ENCODE peak calls at places on chromosomes 2 and 18, in five cellular contexts. One of them, this sample, is unnamed. For H3K4me1, the result is how much of the 10 kb centered on the place peaks cover.

GRCh38 chr18:62697636-62698035 is 17.7 kb upstream of the PHLPP1 start:
- DNase-seq in tibial artery: no peak
- DNase-seq in esophagus muscularis mucosa: no peak
- DNase-seq in heart left ventricle: no peak
- DNase-seq in uterus: no peak
- DNase-seq in this sample: no peak

GRCh38 chr2:1047485-1047884 is 96.8 kb downstream of the SNTG2 start:
- DNase-seq in tibial artery: no peak
- DNase-seq in esophagus muscularis mucosa: no peak
- DNase-seq in heart left ventricle: no peak
- DNase-seq in uterus: no peak
- DNase-seq in this sample: no peak

GRCh38 chr2:20525041-20526035 is 78.5 kb downstream of the RHOB start:
- DNase-seq in tibial artery: peak
- DNase-seq in esophagus muscularis mucosa: no peak
- DNase-seq in heart left ventricle: peak
- DNase-seq in uterus: peak
- DNase-seq in this sample: peak

GRCh38 chr2:207492461-207492860 is 37.3 kb upstream of the CREB1 start:
- DNase-seq in tibial artery: no peak
- DNase-seq in esophagus muscularis mucosa: peak
- DNase-seq in heart left ventricle: no peak
- DNase-seq in uterus: no peak
- DNase-seq in this sample: no peak

GRCh38 chr18:21164746-21165145 is 53.1 kb upstream of the ROCK1 start:
- DNase-seq in tibial artery: no peak
- DNase-seq in esophagus muscularis mucosa: no peak
- DNase-seq in heart left ventricle: no peak
- DNase-seq in uterus: no peak
- DNase-seq in this sample: no peak

GRCh38 chr2:68287580-68288441 is 31.9 kb downstream of the CNRIP1 start:
- DNase-seq in tibial artery: peak
- DNase-seq in esophagus muscularis mucosa: no peak
- DNase-seq in heart left ventricle: peak
- DNase-seq in uterus: peak
- DNase-seq in this sample: no peak

GRCh38 chr2:150644298-150645067 is 157.0 kb upstream of the RND3 start:
- DNase-seq in tibial artery: no peak
- DNase-seq in esophagus muscularis mucosa: no peak
- DNase-seq in heart left ventricle: no peak
- DNase-seq in uterus: no peak
- DNase-seq in this sample: no peak

GRCh38 chr2:197506658-197507057 is 6.5 kb downstream of the HSPE1 start:
- DNase-seq in tibial artery: no peak
- DNase-seq in esophagus muscularis mucosa: no peak
- DNase-seq in heart left ventricle: no peak
- DNase-seq in uterus: no peak
- DNase-seq in this sample: no peak

GRCh38 chr2:54618646-54619565 is 104.6 kb upstream of the EML6 start:
- DNase-seq in tibial artery: no peak
- DNase-seq in esophagus muscularis mucosa: no peak
- DNase-seq in heart left ventricle: peak
- DNase-seq in uterus: no peak
- DNase-seq in this sample: no peak

GRCh38 chr2:241390301-241391206 is 34.5 kb downstream of the FARP2 start:
- DNase-seq in tibial artery: no peak
- DNase-seq in esophagus muscularis mucosa: no peak
- DNase-seq in heart left ventricle: no peak
- DNase-seq in uterus: no peak
- DNase-seq in this sample: no peak

GRCh38 chr2:52658598-52658997 is 1109.0 kb upstream of the CHAC2 start:
- DNase-seq in tibial artery: no peak
- DNase-seq in esophagus muscularis mucosa: no peak
- DNase-seq in heart left ventricle: no peak
- DNase-seq in uterus: no peak
- DNase-seq in this sample: no peak

GRCh38 chr2:235384624-235385023 is 109.2 kb upstream of the AGAP1 start:
- DNase-seq in tibial artery: no peak
- DNase-seq in esophagus muscularis mucosa: no peak
- DNase-seq in heart left ventricle: no peak
- DNase-seq in uterus: no peak
- DNase-seq in this sample: no peak

GRCh38 chr2:9656270-9656766 is 25.5 kb upstream of the YWHAQ start:
- DNase-seq in tibial artery: no peak
- DNase-seq in esophagus muscularis mucosa: no peak
- DNase-seq in heart left ventricle: no peak
- DNase-seq in uterus: no peak
- DNase-seq in this sample: no peak

GRCh38 chr2:20514596-20515269 is 67.9 kb downstream of the RHOB start:
- DNase-seq in tibial artery: peak
- DNase-seq in esophagus muscularis mucosa: no peak
- DNase-seq in heart left ventricle: peak
- DNase-seq in uterus: no peak
- DNase-seq in this sample: no peak

GRCh38 chr18:9039441-9039950 is 63.0 kb upstream of the NDUFV2 start:
- DNase-seq in tibial artery: no peak
- DNase-seq in esophagus muscularis mucosa: no peak
- DNase-seq in heart left ventricle: no peak
- DNase-seq in uterus: no peak
- DNase-seq in this sample: no peak

GRCh38 chr2:105919191-105919811 is 174.6 kb downstream of the NCK2 start:
- DNase-seq in tibial artery: no peak
- DNase-seq in esophagus muscularis mucosa: no peak
- DNase-seq in heart left ventricle: peak
- DNase-seq in uterus: no peak
- DNase-seq in this sample: no peak
- TF ChIP-seq CTCF in tibial artery: no peak
- TF ChIP-seq CTCF in esophagus muscularis mucosa: no peak
- TF ChIP-seq CTCF in heart left ventricle: no peak
- TF ChIP-seq CTCF in uterus: no peak
- TF ChIP-seq CTCF in this sample: no peak

GRCh38 chr2:199955339-199956061 is at the start of the genes MAIP1 and TYW5:
- DNase-seq in tibial artery: peak
- DNase-seq in esophagus muscularis mucosa: peak
- DNase-seq in heart left ventricle: peak
- DNase-seq in uterus: peak
- DNase-seq in this sample: peak
- H3K4me1 ChIP-seq in tibial artery: under half
- H3K4me1 ChIP-seq in esophagus muscularis mucosa: under half
- H3K4me1 ChIP-seq in heart left ventricle: under half
- H3K4me1 ChIP-seq in uterus: under half
- H3K4me1 ChIP-seq in this sample: under half

GRCh38 chr2:131577812-131578211 is 50.1 kb downstream of the CCDC74A start:
- DNase-seq in tibial artery: no peak
- DNase-seq in esophagus muscularis mucosa: no peak
- DNase-seq in heart left ventricle: no peak
- DNase-seq in uterus: no peak
- DNase-seq in this sample: no peak
- TF ChIP-seq CTCF in tibial artery: no peak
- TF ChIP-seq CTCF in esophagus muscularis mucosa: no peak
- TF ChIP-seq CTCF in heart left ventricle: no peak
- TF ChIP-seq CTCF in uterus: no peak
- TF ChIP-seq CTCF in this sample: no peak

DNA sequence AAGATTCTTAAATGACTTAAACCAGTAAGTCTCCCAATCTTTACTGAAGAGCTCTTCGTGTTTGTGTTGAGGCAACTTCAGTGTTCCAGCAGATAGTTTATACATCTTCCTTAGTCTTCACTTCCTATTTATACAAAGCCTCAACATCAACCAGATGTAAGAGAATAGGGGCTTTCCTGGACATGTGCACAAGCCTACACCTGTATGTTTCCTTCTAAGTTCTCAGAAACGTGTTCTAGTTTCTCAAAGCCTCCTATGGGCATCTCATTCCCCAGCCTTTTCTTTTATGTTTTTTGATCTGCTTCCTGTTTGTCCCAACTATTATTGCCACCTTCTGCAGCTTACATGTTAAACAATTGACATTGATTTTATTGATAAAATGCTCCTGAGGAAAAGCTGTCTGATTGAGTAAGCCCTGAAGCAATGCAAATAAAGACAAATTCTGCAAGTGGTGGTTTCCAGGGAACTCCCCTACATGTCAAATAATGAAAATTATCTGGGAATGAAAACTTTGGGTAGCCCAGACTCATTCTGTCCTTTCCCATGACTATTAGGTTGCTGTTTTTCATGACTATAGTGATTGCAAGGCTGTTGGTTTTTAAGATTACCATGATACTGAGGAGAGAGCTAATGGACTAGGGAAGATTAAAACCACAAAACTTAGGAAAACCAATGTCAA is 663.3 kb upstream of the ACVR2A start:
- DNase-seq in tibial artery: no peak
- DNase-seq in esophagus muscularis mucosa: no peak
- DNase-seq in heart left ventricle: no peak
- DNase-seq in uterus: no peak
- DNase-seq in this sample: no peak
- H3K4me1 ChIP-seq in tibial artery: under half
- H3K4me1 ChIP-seq in esophagus muscularis mucosa: under half
- H3K4me1 ChIP-seq in heart left ventricle: under half
- H3K4me1 ChIP-seq in uterus: under half
- H3K4me1 ChIP-seq in this sample: under half

GRCh38 chr2:33380001-33380609 is 96.3 kb upstream of the RASGRP3 start:
- DNase-seq in tibial artery: no peak
- DNase-seq in esophagus muscularis mucosa: no peak
- DNase-seq in heart left ventricle: no peak
- DNase-seq in uterus: no peak
- DNase-seq in this sample: no peak
- TF ChIP-seq CTCF in tibial artery: peak
- TF ChIP-seq CTCF in esophagus muscularis mucosa: peak
- TF ChIP-seq CTCF in heart left ventricle: peak
- TF ChIP-seq CTCF in uterus: peak
- TF ChIP-seq CTCF in this sample: no peak

This sample was measured in lung.